ENCODE peak calls at places on chromosomes 5 and 9, in ten cellular contexts. Q is upper lobe of right lung, E is astrocyte of the spinal cord, F is Peyer's patch, W is GM12864, D is fibroblast of pulmonary artery, L is colonic mucosa, Z is epithelial cell of esophagus, K is adrenal gland, A is mucosa of descending colon. P is an unnamed sample.

GRCh38 chr9:89489548-89490527 is 8.1 kb downstream of the SEMA4D start:
- DNase-seq in E (no peak), A (no peak), L (no peak), W (no peak), Q (no peak), D (no peak), K (no peak), F (no peak), Z (no peak), P (no peak)

GRCh38 chr5:75335952-75336624 is 932 bp upstream of the HMGCR start:
- DNase-seq in W (no peak), E (peak), A (peak), F (no peak), Q (no peak), Z (peak), L (peak), D (peak), K (peak), P (peak)

GRCh38 chr5:113202904-113203716 is 226.5 kb downstream of the DCP2 start:
- DNase-seq in D (peak), K (no peak), Q (no peak), E (peak), F (no peak), A (no peak), L (no peak), Z (peak), W (no peak), P (no peak)

GRCh38 chr5:133612021-133612860 is at the start of gene FSTL4:
- DNase-seq in W (no peak), L (peak), Z (peak), Q (peak), F (peak), A (peak), E (no peak), K (peak), D (no peak), P (peak)

GRCh38 chr9:109020982-109021511 is 7.7 kb upstream of the CTNNAL1 start:
- DNase-seq in Z (no peak), K (no peak), F (no peak), D (no peak), Q (no peak), A (no peak), L (no peak), W (no peak), E (no peak), P (no peak)

GRCh38 chr5:143402464-143403356 is 776 bp downstream of the NR3C1 start:
- DNase-seq in A (peak), D (peak), E (peak), F (peak), Q (peak), K (peak), L (peak), W (no peak), Z (peak), P (peak)

GRCh38 chr5:170892201-170892600 is 30.4 kb downstream of the RANBP17 start:
- DNase-seq in K (no peak), D (peak), E (peak), L (no peak), Q (no peak), Z (peak), W (no peak), F (no peak), A (no peak), P (no peak)

GRCh38 chr5:107668933-107669542 is 1.7 kb downstream of the EFNA5 start:
- DNase-seq in F (no peak), D (peak), A (peak), Z (peak), L (peak), Q (no peak), W (no peak), K (no peak), E (peak), P (peak)

GRCh38 chr9:12554636-12555035 is 138.5 kb upstream of the TYRP1 start:
- DNase-seq in K (no peak), L (no peak), E (peak), F (no peak), D (peak), Q (no peak), Z (peak), W (no peak), A (no peak), P (no peak)

GRCh38 chr9:90964101-90965020 is 162.7 kb downstream of the SYK start:
- DNase-seq in A (peak), L (peak), Q (peak), F (no peak), D (no peak), Z (no peak), E (peak), W (no peak), K (no peak), P (peak)

GRCh38 chr9:132239518-132239917 is 77.7 kb downstream of the NTNG2 start:
- DNase-seq in D (no peak), L (no peak), Q (no peak), A (no peak), E (no peak), W (no peak), F (no peak), K (no peak), Z (no peak), P (no peak)

GRCh38 chr9:95004452-95005275 is 278.2 kb downstream of the AOPEP start:
- DNase-seq in D (no peak), E (no peak), K (peak), Q (peak), L (peak), W (no peak), Z (peak), A (peak), F (peak), P (peak)

GRCh38 chr5:72353046-72353445 is 32.9 kb downstream of the PTCD2 start:
- DNase-seq in L (no peak), A (no peak), D (peak), F (no peak), E (peak), W (no peak), K (no peak), Z (no peak), Q (no peak), P (no peak)

GRCh38 chr5:131571669-131572168 is 63.3 kb downstream of the RAPGEF6 start:
- DNase-seq in E (no peak), F (no peak), A (no peak), Z (no peak), L (no peak), W (no peak), Q (no peak), K (no peak), D (no peak), P (no peak)

GRCh38 chr9:136626066-136626725 is 36.5 kb upstream of the EGFL7 start:
- DNase-seq in Q (no peak), K (no peak), L (peak), F (peak), E (no peak), D (no peak), W (no peak), A (no peak), Z (no peak), P (no peak)

GRCh38 chr5:106135473-106135872 is 1535.3 kb downstream of the EFNA5 start:
- DNase-seq in E (no peak), F (no peak), A (no peak), D (no peak), Z (no peak), L (no peak), K (no peak), Q (no peak), W (no peak), P (no peak)

GRCh38 chr9:71736236-71736635 is 32.1 kb downstream of the CEMIP2 start:
- DNase-seq in D (no peak), A (no peak), L (no peak), W (no peak), Q (no peak), K (no peak), Z (no peak), E (no peak), F (no peak), P (no peak)

GRCh38 chr5:18744990-18745590 is 1110.8 kb downstream of the TAF11L14 start:
- DNase-seq in Q (no peak), W (peak), D (no peak), E (no peak), A (peak), K (no peak), L (no peak), Z (no peak), F (no peak), P (no peak)

GRCh38 chr5:167861134-167861930 is 430.1 kb upstream of the WWC1 start:
- DNase-seq in F (no peak), D (peak), L (no peak), Q (no peak), W (no peak), K (no peak), Z (peak), E (peak), A (peak), P (peak)

GRCh38 chr5:35919191-35919590 is 19.2 kb downstream of the CAPSL start:
- DNase-seq in W (no peak), Z (peak), F (no peak), Q (no peak), D (peak), E (peak), L (no peak), K (no peak), A (no peak), P (no peak)

GRCh38 chr9:30078195-30078594 is 2306.2 kb upstream of the ACO1 start:
- DNase-seq in Q (no peak), W (no peak), F (no peak), A (no peak), L (no peak), Z (no peak), D (no peak), E (no peak), K (no peak), P (no peak)

GRCh38 chr5:139660916-139661814 is 13.0 kb downstream of the CXXC5 start:
- DNase-seq in A (peak), L (peak), Q (peak), Z (peak), F (no peak), D (peak), W (no peak), K (peak), E (peak), P (peak)

GRCh38 chr9:34328500-34328982 is 527 bp downstream of the KIF24 start:
- DNase-seq in Q (no peak), F (no peak), D (peak), L (peak), W (no peak), E (peak), Z (peak), K (no peak), A (peak), P (no peak)

GRCh38 chr9:16928179-16928945 is 57.9 kb upstream of the BNC2 start:
- DNase-seq in A (no peak), D (no peak), Q (no peak), E (peak), L (no peak), K (no peak), W (no peak), Z (no peak), F (no peak), P (peak)

GRCh38 chr5:91162534-91163381 is 220.4 kb downstream of the ARRDC3 start:
- DNase-seq in K (peak), F (no peak), W (peak), Z (peak), L (peak), E (peak), Q (peak), D (peak), A (peak), P (no peak)

GRCh38 chr9:125099816-125100215 is 43.5 kb downstream of the SCAI start:
- DNase-seq in A (no peak), D (no peak), W (no peak), E (no peak), F (no peak), L (no peak), Z (no peak), K (no peak), Q (no peak), P (no peak)

GRCh38 chr5:98414938-98415337 is 358.5 kb upstream of the RGMB start:
- DNase-seq in K (no peak), A (no peak), Z (peak), W (no peak), L (no peak), D (peak), E (peak), Q (no peak), F (no peak), P (no peak)

GRCh38 chr5:181241393-181241975 is 2.2 kb downstream of the RACK1 start:
- DNase-seq in F (no peak), Z (peak), W (no peak), K (peak), L (no peak), E (peak), A (no peak), Q (no peak), D (peak), P (no peak)

GRCh38 chr5:137733922-137734695 is 1.8 kb downstream of the KLHL3 start:
- DNase-seq in A (no peak), Z (peak), E (no peak), K (no peak), W (no peak), L (no peak), F (no peak), Q (no peak), D (peak), P (no peak)

DNA sequence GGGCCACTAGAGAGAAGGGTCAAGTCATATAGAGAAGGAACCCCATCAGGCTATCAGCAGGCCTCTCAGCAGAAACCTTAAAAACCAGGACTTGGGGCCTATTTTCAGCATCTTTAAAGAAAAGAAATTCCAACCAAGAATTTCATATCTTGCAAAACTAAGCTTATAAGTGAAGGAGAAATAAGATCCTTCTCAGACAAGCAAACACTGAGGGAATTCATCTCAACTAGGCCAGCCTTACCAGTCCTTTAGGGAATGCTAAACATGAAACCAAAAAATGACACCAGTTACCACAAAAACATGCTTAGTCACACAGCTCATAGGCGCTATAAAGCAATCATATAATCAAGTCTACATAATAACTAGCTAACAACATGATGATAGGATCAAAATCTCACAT is 407.1 kb downstream of the LRRC70 start:
- DNase-seq in W (no peak), Z (no peak), K (no peak), Q (no peak), F (no peak), E (no peak), L (no peak), D (no peak), A (no peak), P (no peak)
- H3K4me3 ChIP-seq in W (no peak), Z (no peak), K (no peak), Q (no peak), F (no peak), E (no peak), L (no peak), D (no peak), A (no peak), P (no peak)

DNA sequence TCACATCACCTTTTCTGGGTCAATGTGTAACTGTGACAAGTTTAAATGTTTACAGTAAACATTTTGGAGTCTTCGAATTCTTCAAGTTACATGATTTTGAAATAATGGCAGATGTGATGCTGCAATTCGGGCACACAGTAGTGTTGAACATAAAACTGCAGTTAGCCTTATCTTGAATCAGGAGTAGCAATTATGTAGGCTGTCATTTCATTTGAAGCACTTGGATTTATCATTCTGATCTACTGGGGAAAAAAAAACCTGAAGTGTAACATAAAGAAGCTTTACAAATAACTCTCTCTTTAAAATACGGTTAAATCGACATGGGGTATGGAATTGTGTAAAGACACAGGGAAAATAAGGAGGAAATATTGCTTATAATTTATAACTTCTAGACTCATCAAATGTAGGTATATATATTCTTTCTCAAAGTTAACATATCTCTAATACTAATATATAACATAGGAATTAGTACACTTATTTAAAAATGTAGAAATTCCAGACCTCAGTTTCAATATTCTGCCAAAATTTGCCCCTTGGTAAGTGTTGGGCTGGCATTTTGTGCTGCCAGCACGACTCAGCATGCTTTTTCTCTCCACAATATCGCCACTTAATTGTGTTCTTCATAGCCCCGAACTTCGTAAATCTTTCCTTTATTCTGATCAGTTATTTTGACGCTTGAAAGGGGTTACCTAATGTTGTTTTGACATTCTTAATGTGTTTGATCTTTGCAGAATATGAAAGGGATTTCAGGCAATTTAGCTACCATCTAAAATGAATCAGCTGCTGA is 226.7 kb downstream of the PRR16 start:
- DNase-seq in Z (peak), D (no peak), Q (no peak), K (no peak), E (no peak), F (no peak), L (no peak), W (no peak), A (no peak), P (no peak)
- H3K4me3 ChIP-seq in Z (no peak), D (no peak), Q (no peak), K (no peak), E (no peak), F (no peak), L (no peak), W (no peak), A (no peak), P (no peak)

GRCh38 chr9:122226142-122226757 is 2.5 kb downstream of the LHX6 start:
- DNase-seq in W (no peak), L (no peak), E (no peak), Z (no peak), F (no peak), Q (no peak), A (no peak), D (no peak), K (no peak), P (peak)

GRCh38 chr9:122223435-122223834 is 5.3 kb downstream of the LHX6 start:
- DNase-seq in A (no peak), K (no peak), Q (no peak), D (no peak), L (no peak), E (no peak), Z (no peak), F (no peak), W (no peak), P (no peak)

GRCh38 chr9:122227576-122227903 is 1.2 kb downstream of the LHX6 start:
- DNase-seq in D (no peak), E (no peak), K (no peak), W (no peak), A (no peak), Q (no peak), L (no peak), Z (no peak), F (no peak), P (no peak)

GRCh38 chr9:122226758-122227575 is 1.8 kb downstream of the LHX6 start:
- DNase-seq in A (no peak), L (no peak), K (no peak), Z (no peak), F (no peak), Q (no peak), E (no peak), D (no peak), W (no peak), P (peak)

DNA sequence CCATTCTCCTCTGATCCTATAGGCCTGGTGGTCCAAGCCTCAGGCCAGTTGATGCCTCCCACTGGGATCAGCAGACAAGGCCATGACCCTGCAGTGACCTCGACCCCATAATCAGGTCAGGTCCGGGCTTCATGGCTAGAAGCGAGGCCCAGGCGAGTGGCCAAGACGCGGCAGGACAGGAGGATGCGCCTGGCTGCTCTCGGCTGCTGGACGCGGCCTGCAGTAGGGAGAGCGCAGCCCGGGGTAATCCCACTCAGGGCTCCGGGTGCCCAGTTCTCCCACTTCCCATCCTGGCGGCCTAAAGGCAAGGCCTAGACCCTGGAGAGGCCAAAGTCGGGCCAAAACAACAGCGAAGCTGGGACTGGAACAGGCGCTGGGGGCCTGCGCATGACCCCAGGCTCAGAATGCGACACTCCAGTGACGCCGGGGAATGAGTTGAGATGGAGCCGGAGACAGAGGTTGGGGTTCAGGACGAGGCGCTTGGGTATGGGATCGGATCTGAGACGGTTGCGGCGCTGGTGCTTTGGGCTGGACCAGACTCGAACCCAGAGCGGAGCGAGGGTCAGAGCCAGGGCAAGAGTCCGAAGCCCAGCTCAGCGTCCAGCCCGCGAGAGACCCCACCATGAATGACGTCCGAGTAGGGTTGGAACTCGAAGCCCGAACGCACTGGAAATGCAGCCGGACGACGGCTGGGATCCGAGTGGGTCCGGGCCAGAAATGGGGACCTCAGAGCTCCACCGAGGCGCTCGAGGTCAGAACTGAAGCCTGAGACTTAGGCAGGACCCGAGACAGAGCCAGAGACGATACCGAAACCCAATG is 3.2 kb downstream of the LHX6 start:
- DNase-seq in F (no peak), E (no peak), K (no peak), A (no peak), Q (no peak), L (no peak), W (no peak), Z (no peak), D (no peak), P (peak)
- H3K4me3 ChIP-seq in F (no peak), E (no peak), K (no peak), A (no peak), Q (no peak), L (no peak), W (no peak), Z (no peak), D (no peak), P (peak)

GRCh38 chr9:20384642-20385041 is 237.7 kb downstream of the MLLT3 start:
- DNase-seq in W (no peak), D (no peak), F (no peak), K (no peak), Q (no peak), Z (no peak), E (peak), L (no peak), A (no peak), P (no peak)

GRCh38 chr9:20390400-20390799 is 231.9 kb downstream of the MLLT3 start:
- DNase-seq in Z (no peak), E (no peak), Q (no peak), A (no peak), W (no peak), D (no peak), F (no peak), K (no peak), L (no peak), P (no peak)

GRCh38 chr9:20391208-20391607 is 231.1 kb downstream of the MLLT3 start:
- DNase-seq in D (no peak), K (no peak), L (no peak), W (no peak), A (no peak), Z (no peak), F (no peak), Q (no peak), E (no peak), P (no peak)

GRCh38 chr9:20382460-20383071 is 239.7 kb downstream of the MLLT3 start:
- DNase-seq in F (no peak), K (no peak), W (no peak), Q (no peak), D (peak), Z (no peak), L (no peak), A (peak), E (peak), P (no peak)

DNA sequence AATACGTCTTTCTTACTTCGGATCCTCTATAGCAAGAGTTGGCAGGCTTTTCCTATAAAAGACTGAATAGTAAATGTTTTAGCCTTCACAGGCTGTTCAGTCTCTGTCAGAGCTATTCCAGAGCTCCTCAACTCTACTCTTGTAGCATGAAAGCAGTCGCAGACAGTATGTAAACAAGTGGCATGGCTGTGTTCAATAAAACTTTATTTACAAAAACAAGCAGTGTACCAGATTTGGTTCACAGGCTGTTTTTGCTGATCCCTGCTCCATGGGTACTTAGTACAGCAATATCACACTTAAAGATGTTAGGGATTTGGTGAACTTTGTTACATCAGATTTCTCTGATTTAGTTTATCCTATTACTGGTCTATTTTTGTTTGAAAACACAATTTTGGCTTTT is 235.2 kb downstream of the MLLT3 start:
- DNase-seq in Z (no peak), E (no peak), K (no peak), Q (no peak), F (no peak), L (no peak), D (no peak), W (no peak), A (no peak), P (no peak)
- H3K4me3 ChIP-seq in Z (no peak), E (no peak), K (no peak), Q (no peak), F (no peak), L (no peak), D (no peak), W (no peak), A (no peak), P (no peak)

GRCh38 chr5:157327771-157328170 is 61.8 kb downstream of the CYFIP2 start:
- DNase-seq in F (no peak), E (no peak), Q (no peak), D (no peak), L (no peak), Z (no peak), K (no peak), W (no peak), A (peak), P (no peak)
- H3K4me3 ChIP-seq in F (no peak), E (no peak), Q (no peak), D (peak), L (no peak), Z (no peak), K (no peak), W (no peak), A (no peak), P (no peak)

P was measured in H7.